ENCODE peak calls at places on chromosomes 7 and 10, in four cellular contexts. One of them, this sample, is unnamed.
A peak's percentile ranks its signal among the peaks of the same experiment; 100 is the strongest.

GRCh38 chr7:101891936-101892640 is 74.7 kb downstream of the CUX1 start:
- DNase-seq in stimulated activated CD8-positive, alpha-beta memory T cell treated with anti-CD3 and anti-CD28 coated beads, Interleukin-7, amount 100 ng/mL, for 4 hours: no peak
- DNase-seq in SHP77: no peak
- DNase-seq in activated CD4-positive, alpha-beta T cell treated with anti-CD3 and anti-CD28 coated beads, Interleukin-2, amount 50 U/mL, for 48 hours: no peak
- DNase-seq in this sample: no peak

GRCh38 chr10:116212756-116213155 is 60.2 kb downstream of the GFRA1 start:
- DNase-seq in stimulated activated CD8-positive, alpha-beta memory T cell treated with anti-CD3 and anti-CD28 coated beads, Interleukin-7, amount 100 ng/mL, for 4 hours: no peak
- DNase-seq in SHP77: no peak
- DNase-seq in activated CD4-positive, alpha-beta T cell treated with anti-CD3 and anti-CD28 coated beads, Interleukin-2, amount 50 U/mL, for 48 hours: no peak
- DNase-seq in this sample: no peak

GRCh38 chr10:660413-660979 is 29.0 kb downstream of the DIP2C start:
- DNase-seq in stimulated activated CD8-positive, alpha-beta memory T cell treated with anti-CD3 and anti-CD28 coated beads, Interleukin-7, amount 100 ng/mL, for 4 hours: no peak
- DNase-seq in SHP77: no peak
- DNase-seq in activated CD4-positive, alpha-beta T cell treated with anti-CD3 and anti-CD28 coated beads, Interleukin-2, amount 50 U/mL, for 48 hours: no peak
- DNase-seq in this sample: no peak

GRCh38 chr10:73529089-73529832 is 33.4 kb upstream of the PPP3CB start:
- DNase-seq in stimulated activated CD8-positive, alpha-beta memory T cell treated with anti-CD3 and anti-CD28 coated beads, Interleukin-7, amount 100 ng/mL, for 4 hours: peak; percentile 5
- DNase-seq in SHP77: peak; percentile 36
- DNase-seq in activated CD4-positive, alpha-beta T cell treated with anti-CD3 and anti-CD28 coated beads, Interleukin-2, amount 50 U/mL, for 48 hours: peak; percentile 40
- DNase-seq in this sample: peak; percentile 49

GRCh38 chr10:102714621-102715455 is at the start of gene SFXN2:
- DNase-seq in stimulated activated CD8-positive, alpha-beta memory T cell treated with anti-CD3 and anti-CD28 coated beads, Interleukin-7, amount 100 ng/mL, for 4 hours: peak; percentile 39
- DNase-seq in SHP77: no peak
- DNase-seq in activated CD4-positive, alpha-beta T cell treated with anti-CD3 and anti-CD28 coated beads, Interleukin-2, amount 50 U/mL, for 48 hours: peak; percentile 68
- DNase-seq in this sample: peak; percentile 65

GRCh38 chr10:90326498-90327267 is 531.2 kb downstream of the HTR7 start:
- DNase-seq in stimulated activated CD8-positive, alpha-beta memory T cell treated with anti-CD3 and anti-CD28 coated beads, Interleukin-7, amount 100 ng/mL, for 4 hours: no peak
- DNase-seq in SHP77: no peak
- DNase-seq in activated CD4-positive, alpha-beta T cell treated with anti-CD3 and anti-CD28 coated beads, Interleukin-2, amount 50 U/mL, for 48 hours: no peak
- DNase-seq in this sample: no peak

GRCh38 chr7:12647364-12648219 is 39.8 kb upstream of the ARL4A start:
- DNase-seq in stimulated activated CD8-positive, alpha-beta memory T cell treated with anti-CD3 and anti-CD28 coated beads, Interleukin-7, amount 100 ng/mL, for 4 hours: no peak
- DNase-seq in SHP77: no peak
- DNase-seq in activated CD4-positive, alpha-beta T cell treated with anti-CD3 and anti-CD28 coated beads, Interleukin-2, amount 50 U/mL, for 48 hours: no peak
- DNase-seq in this sample: no peak

GRCh38 chr10:125003901-125004467 is 62.1 kb downstream of the ZRANB1 start:
- DNase-seq in stimulated activated CD8-positive, alpha-beta memory T cell treated with anti-CD3 and anti-CD28 coated beads, Interleukin-7, amount 100 ng/mL, for 4 hours: no peak
- DNase-seq in SHP77: no peak
- DNase-seq in activated CD4-positive, alpha-beta T cell treated with anti-CD3 and anti-CD28 coated beads, Interleukin-2, amount 50 U/mL, for 48 hours: no peak
- DNase-seq in this sample: no peak

GRCh38 chr10:98611432-98611831 is 164.7 kb upstream of the HPS1 start:
- DNase-seq in stimulated activated CD8-positive, alpha-beta memory T cell treated with anti-CD3 and anti-CD28 coated beads, Interleukin-7, amount 100 ng/mL, for 4 hours: no peak
- DNase-seq in SHP77: no peak
- DNase-seq in activated CD4-positive, alpha-beta T cell treated with anti-CD3 and anti-CD28 coated beads, Interleukin-2, amount 50 U/mL, for 48 hours: no peak
- DNase-seq in this sample: no peak

GRCh38 chr7:133394369-133394768 is 141.5 kb downstream of the EXOC4 start:
- DNase-seq in stimulated activated CD8-positive, alpha-beta memory T cell treated with anti-CD3 and anti-CD28 coated beads, Interleukin-7, amount 100 ng/mL, for 4 hours: no peak
- DNase-seq in SHP77: no peak
- DNase-seq in activated CD4-positive, alpha-beta T cell treated with anti-CD3 and anti-CD28 coated beads, Interleukin-2, amount 50 U/mL, for 48 hours: no peak
- DNase-seq in this sample: no peak

GRCh38 chr10:108424656-108425055 is 1260.2 kb upstream of the SORCS1 start:
- DNase-seq in stimulated activated CD8-positive, alpha-beta memory T cell treated with anti-CD3 and anti-CD28 coated beads, Interleukin-7, amount 100 ng/mL, for 4 hours: no peak
- DNase-seq in SHP77: no peak
- DNase-seq in activated CD4-positive, alpha-beta T cell treated with anti-CD3 and anti-CD28 coated beads, Interleukin-2, amount 50 U/mL, for 48 hours: no peak
- DNase-seq in this sample: no peak

GRCh38 chr10:99329238-99329890 is at the start of gene CNNM1:
- DNase-seq in stimulated activated CD8-positive, alpha-beta memory T cell treated with anti-CD3 and anti-CD28 coated beads, Interleukin-7, amount 100 ng/mL, for 4 hours: no peak
- DNase-seq in SHP77: no peak
- DNase-seq in activated CD4-positive, alpha-beta T cell treated with anti-CD3 and anti-CD28 coated beads, Interleukin-2, amount 50 U/mL, for 48 hours: peak; percentile 46
- DNase-seq in this sample: peak; percentile 23

GRCh38 chr10:31426425-31426824 is 107.4 kb downstream of the ZEB1 start:
- DNase-seq in stimulated activated CD8-positive, alpha-beta memory T cell treated with anti-CD3 and anti-CD28 coated beads, Interleukin-7, amount 100 ng/mL, for 4 hours: no peak
- DNase-seq in SHP77: no peak
- DNase-seq in activated CD4-positive, alpha-beta T cell treated with anti-CD3 and anti-CD28 coated beads, Interleukin-2, amount 50 U/mL, for 48 hours: no peak
- DNase-seq in this sample: no peak

GRCh38 chr10:100782845-100783244 is 37.5 kb downstream of the PAX2 start:
- DNase-seq in stimulated activated CD8-positive, alpha-beta memory T cell treated with anti-CD3 and anti-CD28 coated beads, Interleukin-7, amount 100 ng/mL, for 4 hours: no peak
- DNase-seq in SHP77: no peak
- DNase-seq in activated CD4-positive, alpha-beta T cell treated with anti-CD3 and anti-CD28 coated beads, Interleukin-2, amount 50 U/mL, for 48 hours: no peak
- DNase-seq in this sample: no peak

GRCh38 chr10:78405231-78405630 is 371.6 kb downstream of the RPS24 start:
- DNase-seq in stimulated activated CD8-positive, alpha-beta memory T cell treated with anti-CD3 and anti-CD28 coated beads, Interleukin-7, amount 100 ng/mL, for 4 hours: no peak
- DNase-seq in SHP77: no peak
- DNase-seq in activated CD4-positive, alpha-beta T cell treated with anti-CD3 and anti-CD28 coated beads, Interleukin-2, amount 50 U/mL, for 48 hours: no peak
- DNase-seq in this sample: no peak

GRCh38 chr7:149802966-149803365 is 29.6 kb upstream of the ZNF467 start:
- DNase-seq in stimulated activated CD8-positive, alpha-beta memory T cell treated with anti-CD3 and anti-CD28 coated beads, Interleukin-7, amount 100 ng/mL, for 4 hours: no peak
- DNase-seq in SHP77: no peak
- DNase-seq in activated CD4-positive, alpha-beta T cell treated with anti-CD3 and anti-CD28 coated beads, Interleukin-2, amount 50 U/mL, for 48 hours: no peak
- DNase-seq in this sample: no peak

GRCh38 chr10:103554488-103555320 is 61.2 kb downstream of the NEURL1 start:
- DNase-seq in stimulated activated CD8-positive, alpha-beta memory T cell treated with anti-CD3 and anti-CD28 coated beads, Interleukin-7, amount 100 ng/mL, for 4 hours: peak; percentile 12
- DNase-seq in SHP77: peak; percentile 91
- DNase-seq in activated CD4-positive, alpha-beta T cell treated with anti-CD3 and anti-CD28 coated beads, Interleukin-2, amount 50 U/mL, for 48 hours: peak; percentile 44
- DNase-seq in this sample: peak; percentile 23

GRCh38 chr7:54995631-54996340 is 23.0 kb upstream of the EGFR start:
- DNase-seq in stimulated activated CD8-positive, alpha-beta memory T cell treated with anti-CD3 and anti-CD28 coated beads, Interleukin-7, amount 100 ng/mL, for 4 hours: no peak
- DNase-seq in SHP77: no peak
- DNase-seq in activated CD4-positive, alpha-beta T cell treated with anti-CD3 and anti-CD28 coated beads, Interleukin-2, amount 50 U/mL, for 48 hours: no peak
- DNase-seq in this sample: peak; percentile 20